ENCODE peak calls at places on chromosomes 13 and 19, in six cellular contexts. W, O, G, H, Z and J are unnamed samples.

GRCh38 chr13:100349594-100349993 is 239.0 kb downstream of the GGACT start:
- DNase-seq in Z (peak), O (no peak), H (no peak), G (no peak), W (peak), J (no peak)

GRCh38 chr13:92136449-92137180 is 738.2 kb downstream of the GPC5 start:
- DNase-seq in H (no peak), W (no peak), G (no peak), Z (no peak), O (no peak), J (no peak)

GRCh38 chr13:89361909-89362308 is 1690.7 kb downstream of the SLITRK5 start:
- DNase-seq in H (no peak), O (no peak), G (no peak), Z (no peak), W (no peak), J (no peak)

GRCh38 chr19:12721656-12722565 is 1.8 kb downstream of the TNPO2 start:
- DNase-seq in O (no peak), Z (no peak), H (no peak), W (peak), G (peak), J (no peak)

GRCh38 chr19:2274937-2275535 is 6.9 kb downstream of the PEAK3 start:
- DNase-seq in G (peak), W (peak), O (no peak), Z (peak), H (no peak), J (no peak)

GRCh38 chr13:38350114-38350617 is 515 bp downstream of the UFM1 start:
- DNase-seq in O (peak), W (peak), H (peak), G (peak), Z (peak), J (no peak)

GRCh38 chr13:48093588-48093987 is 1.3 kb downstream of the MED4 start:
- DNase-seq in W (no peak), Z (no peak), H (no peak), G (no peak), O (no peak), J (no peak)

GRCh38 chr19:54646331-54646841 is 16.1 kb downstream of the LILRB1 start:
- DNase-seq in G (no peak), W (no peak), H (no peak), Z (no peak), O (no peak), J (no peak)

GRCh38 chr13:63024458-63024857 is 1608.8 kb upstream of the PCDH20 start:
- DNase-seq in O (no peak), W (no peak), G (no peak), H (no peak), Z (no peak), J (no peak)

GRCh38 chr19:42370068-42370520 is 20.0 kb downstream of the CNFN start:
- DNase-seq in O (no peak), H (no peak), Z (peak), G (no peak), W (no peak), J (no peak)

GRCh38 chr13:22169473-22169872 is 498.6 kb downstream of the FGF9 start:
- DNase-seq in G (no peak), H (no peak), Z (no peak), O (no peak), W (no peak), J (no peak)

GRCh38 chr19:3053218-3053621 is 9.1 kb downstream of the TLE5 start:
- DNase-seq in G (no peak), W (peak), O (no peak), H (no peak), Z (no peak), J (no peak)

GRCh38 chr13:73810647-73811046 is 323.6 kb downstream of the KLF12 start:
- DNase-seq in W (no peak), G (no peak), Z (no peak), O (no peak), H (no peak), J (no peak)